ENCODE peak calls at places on chromosome 11, in eight cellular contexts. One of them, this sample, is unnamed.

GRCh38 chr11:126546191-126546590 is 190.7 kb downstream of the ST3GAL4 start:
- DNase-seq in naive thymus-derived CD8-positive, alpha-beta T cell: no peak
- DNase-seq in activated CD4-positive, alpha-beta memory T cell treated with anti-CD3 and anti-CD28 coated beads for 36 hours: no peak
- DNase-seq in lung microvascular endothelial cell: no peak
- DNase-seq in AG04450: no peak
- DNase-seq in T1000: no peak
- DNase-seq in stimulated activated effector memory CD8-positive, alpha-beta T cell treated with anti-CD3 and anti-CD28 coated beads, Interleukin-12 subunit alpha, Interleukin-12 subunit beta, amount 100 ng/mL, for 72 hours: no peak
- DNase-seq in amniotic epithelial cell: no peak
- DNase-seq in this sample: peak

GRCh38 chr11:77093987-77094840 is 8.4 kb upstream of the OMP start:
- DNase-seq in naive thymus-derived CD8-positive, alpha-beta T cell: no peak
- DNase-seq in activated CD4-positive, alpha-beta memory T cell treated with anti-CD3 and anti-CD28 coated beads for 36 hours: no peak
- DNase-seq in lung microvascular endothelial cell: no peak
- DNase-seq in AG04450: no peak
- DNase-seq in T1000: no peak
- DNase-seq in stimulated activated effector memory CD8-positive, alpha-beta T cell treated with anti-CD3 and anti-CD28 coated beads, Interleukin-12 subunit alpha, Interleukin-12 subunit beta, amount 100 ng/mL, for 72 hours: no peak
- DNase-seq in amniotic epithelial cell: no peak
- DNase-seq in this sample: no peak

GRCh38 chr11:24575392-24575791 is 78.5 kb downstream of the LUZP2 start:
- DNase-seq in naive thymus-derived CD8-positive, alpha-beta T cell: no peak
- DNase-seq in activated CD4-positive, alpha-beta memory T cell treated with anti-CD3 and anti-CD28 coated beads for 36 hours: no peak
- DNase-seq in lung microvascular endothelial cell: no peak
- DNase-seq in AG04450: no peak
- DNase-seq in T1000: no peak
- DNase-seq in stimulated activated effector memory CD8-positive, alpha-beta T cell treated with anti-CD3 and anti-CD28 coated beads, Interleukin-12 subunit alpha, Interleukin-12 subunit beta, amount 100 ng/mL, for 72 hours: no peak
- DNase-seq in amniotic epithelial cell: peak
- DNase-seq in this sample: no peak

GRCh38 chr11:34970480-34970879 is 54.1 kb downstream of the PDHX start:
- DNase-seq in naive thymus-derived CD8-positive, alpha-beta T cell: no peak
- DNase-seq in activated CD4-positive, alpha-beta memory T cell treated with anti-CD3 and anti-CD28 coated beads for 36 hours: no peak
- DNase-seq in lung microvascular endothelial cell: no peak
- DNase-seq in AG04450: no peak
- DNase-seq in T1000: no peak
- DNase-seq in stimulated activated effector memory CD8-positive, alpha-beta T cell treated with anti-CD3 and anti-CD28 coated beads, Interleukin-12 subunit alpha, Interleukin-12 subunit beta, amount 100 ng/mL, for 72 hours: no peak
- DNase-seq in amniotic epithelial cell: no peak
- DNase-seq in this sample: no peak

GRCh38 chr11:14750911-14751310 is 107.3 kb downstream of the PDE3B start:
- DNase-seq in naive thymus-derived CD8-positive, alpha-beta T cell: no peak
- DNase-seq in activated CD4-positive, alpha-beta memory T cell treated with anti-CD3 and anti-CD28 coated beads for 36 hours: no peak
- DNase-seq in lung microvascular endothelial cell: no peak
- DNase-seq in AG04450: no peak
- DNase-seq in T1000: no peak
- DNase-seq in stimulated activated effector memory CD8-positive, alpha-beta T cell treated with anti-CD3 and anti-CD28 coated beads, Interleukin-12 subunit alpha, Interleukin-12 subunit beta, amount 100 ng/mL, for 72 hours: no peak
- DNase-seq in amniotic epithelial cell: no peak
- DNase-seq in this sample: no peak

GRCh38 chr11:70885721-70886305 is 366.6 kb downstream of the SHANK2 start:
- DNase-seq in naive thymus-derived CD8-positive, alpha-beta T cell: no peak
- DNase-seq in activated CD4-positive, alpha-beta memory T cell treated with anti-CD3 and anti-CD28 coated beads for 36 hours: no peak
- DNase-seq in lung microvascular endothelial cell: no peak
- DNase-seq in AG04450: no peak
- DNase-seq in T1000: no peak
- DNase-seq in stimulated activated effector memory CD8-positive, alpha-beta T cell treated with anti-CD3 and anti-CD28 coated beads, Interleukin-12 subunit alpha, Interleukin-12 subunit beta, amount 100 ng/mL, for 72 hours: no peak
- DNase-seq in amniotic epithelial cell: no peak
- DNase-seq in this sample: no peak

GRCh38 chr11:88552377-88553029 is 215.0 kb upstream of the CTSC start:
- DNase-seq in naive thymus-derived CD8-positive, alpha-beta T cell: peak
- DNase-seq in activated CD4-positive, alpha-beta memory T cell treated with anti-CD3 and anti-CD28 coated beads for 36 hours: peak
- DNase-seq in lung microvascular endothelial cell: peak
- DNase-seq in AG04450: no peak
- DNase-seq in T1000: no peak
- DNase-seq in stimulated activated effector memory CD8-positive, alpha-beta T cell treated with anti-CD3 and anti-CD28 coated beads, Interleukin-12 subunit alpha, Interleukin-12 subunit beta, amount 100 ng/mL, for 72 hours: peak
- DNase-seq in amniotic epithelial cell: peak
- DNase-seq in this sample: peak

GRCh38 chr11:48880021-48880441 is 103.7 kb downstream of the TRIM51G start:
- DNase-seq in naive thymus-derived CD8-positive, alpha-beta T cell: no peak
- DNase-seq in activated CD4-positive, alpha-beta memory T cell treated with anti-CD3 and anti-CD28 coated beads for 36 hours: no peak
- DNase-seq in lung microvascular endothelial cell: no peak
- DNase-seq in AG04450: no peak
- DNase-seq in T1000: no peak
- DNase-seq in stimulated activated effector memory CD8-positive, alpha-beta T cell treated with anti-CD3 and anti-CD28 coated beads, Interleukin-12 subunit alpha, Interleukin-12 subunit beta, amount 100 ng/mL, for 72 hours: no peak
- DNase-seq in amniotic epithelial cell: no peak
- DNase-seq in this sample: no peak

GRCh38 chr11:65423516-65424199 is 1.1 kb downstream of the NEAT1 start:
- DNase-seq in naive thymus-derived CD8-positive, alpha-beta T cell: no peak
- DNase-seq in activated CD4-positive, alpha-beta memory T cell treated with anti-CD3 and anti-CD28 coated beads for 36 hours: peak
- DNase-seq in lung microvascular endothelial cell: no peak
- DNase-seq in AG04450: no peak
- DNase-seq in T1000: no peak
- DNase-seq in stimulated activated effector memory CD8-positive, alpha-beta T cell treated with anti-CD3 and anti-CD28 coated beads, Interleukin-12 subunit alpha, Interleukin-12 subunit beta, amount 100 ng/mL, for 72 hours: peak
- DNase-seq in amniotic epithelial cell: peak
- DNase-seq in this sample: no peak

GRCh38 chr11:133841279-133842043 is 3.9 kb downstream of the SPATA19 start:
- DNase-seq in naive thymus-derived CD8-positive, alpha-beta T cell: no peak
- DNase-seq in activated CD4-positive, alpha-beta memory T cell treated with anti-CD3 and anti-CD28 coated beads for 36 hours: no peak
- DNase-seq in lung microvascular endothelial cell: no peak
- DNase-seq in AG04450: no peak
- DNase-seq in T1000: no peak
- DNase-seq in stimulated activated effector memory CD8-positive, alpha-beta T cell treated with anti-CD3 and anti-CD28 coated beads, Interleukin-12 subunit alpha, Interleukin-12 subunit beta, amount 100 ng/mL, for 72 hours: no peak
- DNase-seq in amniotic epithelial cell: no peak
- DNase-seq in this sample: no peak

GRCh38 chr11:78276311-78276710 is 87.6 kb downstream of the USP35 start:
- DNase-seq in naive thymus-derived CD8-positive, alpha-beta T cell: no peak
- DNase-seq in activated CD4-positive, alpha-beta memory T cell treated with anti-CD3 and anti-CD28 coated beads for 36 hours: no peak
- DNase-seq in lung microvascular endothelial cell: no peak
- DNase-seq in AG04450: no peak
- DNase-seq in T1000: no peak
- DNase-seq in stimulated activated effector memory CD8-positive, alpha-beta T cell treated with anti-CD3 and anti-CD28 coated beads, Interleukin-12 subunit alpha, Interleukin-12 subunit beta, amount 100 ng/mL, for 72 hours: no peak
- DNase-seq in amniotic epithelial cell: no peak
- DNase-seq in this sample: no peak

GRCh38 chr11:11570823-11571222 is 51.0 kb downstream of the GALNT18 start:
- DNase-seq in naive thymus-derived CD8-positive, alpha-beta T cell: no peak
- DNase-seq in activated CD4-positive, alpha-beta memory T cell treated with anti-CD3 and anti-CD28 coated beads for 36 hours: no peak
- DNase-seq in lung microvascular endothelial cell: no peak
- DNase-seq in AG04450: no peak
- DNase-seq in T1000: no peak
- DNase-seq in stimulated activated effector memory CD8-positive, alpha-beta T cell treated with anti-CD3 and anti-CD28 coated beads, Interleukin-12 subunit alpha, Interleukin-12 subunit beta, amount 100 ng/mL, for 72 hours: no peak
- DNase-seq in amniotic epithelial cell: no peak
- DNase-seq in this sample: no peak

GRCh38 chr11:31813961-31814868 is 3.1 kb upstream of the PAX6 start:
- DNase-seq in naive thymus-derived CD8-positive, alpha-beta T cell: no peak
- DNase-seq in activated CD4-positive, alpha-beta memory T cell treated with anti-CD3 and anti-CD28 coated beads for 36 hours: no peak
- DNase-seq in lung microvascular endothelial cell: no peak
- DNase-seq in AG04450: no peak
- DNase-seq in T1000: no peak
- DNase-seq in stimulated activated effector memory CD8-positive, alpha-beta T cell treated with anti-CD3 and anti-CD28 coated beads, Interleukin-12 subunit alpha, Interleukin-12 subunit beta, amount 100 ng/mL, for 72 hours: no peak
- DNase-seq in amniotic epithelial cell: no peak
- DNase-seq in this sample: no peak

GRCh38 chr11:11072067-11072466 is 214.2 kb upstream of the ZBED5 start:
- DNase-seq in naive thymus-derived CD8-positive, alpha-beta T cell: no peak
- DNase-seq in activated CD4-positive, alpha-beta memory T cell treated with anti-CD3 and anti-CD28 coated beads for 36 hours: no peak
- DNase-seq in lung microvascular endothelial cell: no peak
- DNase-seq in AG04450: no peak
- DNase-seq in T1000: no peak
- DNase-seq in stimulated activated effector memory CD8-positive, alpha-beta T cell treated with anti-CD3 and anti-CD28 coated beads, Interleukin-12 subunit alpha, Interleukin-12 subunit beta, amount 100 ng/mL, for 72 hours: no peak
- DNase-seq in amniotic epithelial cell: no peak
- DNase-seq in this sample: no peak

GRCh38 chr11:112961146-112961668 is at the start of gene NCAM1:
- DNase-seq in naive thymus-derived CD8-positive, alpha-beta T cell: no peak
- DNase-seq in activated CD4-positive, alpha-beta memory T cell treated with anti-CD3 and anti-CD28 coated beads for 36 hours: peak
- DNase-seq in lung microvascular endothelial cell: peak
- DNase-seq in AG04450: no peak
- DNase-seq in T1000: no peak
- DNase-seq in stimulated activated effector memory CD8-positive, alpha-beta T cell treated with anti-CD3 and anti-CD28 coated beads, Interleukin-12 subunit alpha, Interleukin-12 subunit beta, amount 100 ng/mL, for 72 hours: peak
- DNase-seq in amniotic epithelial cell: peak
- DNase-seq in this sample: peak

GRCh38 chr11:36376888-36377758 is 81.0 kb downstream of the PRR5L start:
- DNase-seq in naive thymus-derived CD8-positive, alpha-beta T cell: no peak
- DNase-seq in activated CD4-positive, alpha-beta memory T cell treated with anti-CD3 and anti-CD28 coated beads for 36 hours: peak
- DNase-seq in lung microvascular endothelial cell: peak
- DNase-seq in AG04450: no peak
- DNase-seq in T1000: peak
- DNase-seq in stimulated activated effector memory CD8-positive, alpha-beta T cell treated with anti-CD3 and anti-CD28 coated beads, Interleukin-12 subunit alpha, Interleukin-12 subunit beta, amount 100 ng/mL, for 72 hours: peak
- DNase-seq in amniotic epithelial cell: peak
- DNase-seq in this sample: peak

GRCh38 chr11:126163074-126163700 is 48.3 kb downstream of the RPUSD4 start:
- DNase-seq in naive thymus-derived CD8-positive, alpha-beta T cell: no peak
- DNase-seq in activated CD4-positive, alpha-beta memory T cell treated with anti-CD3 and anti-CD28 coated beads for 36 hours: no peak
- DNase-seq in lung microvascular endothelial cell: no peak
- DNase-seq in AG04450: peak
- DNase-seq in T1000: peak
- DNase-seq in stimulated activated effector memory CD8-positive, alpha-beta T cell treated with anti-CD3 and anti-CD28 coated beads, Interleukin-12 subunit alpha, Interleukin-12 subunit beta, amount 100 ng/mL, for 72 hours: no peak
- DNase-seq in amniotic epithelial cell: peak
- DNase-seq in this sample: no peak

GRCh38 chr11:73323464-73323863 is 15.4 kb downstream of the ARHGEF17 start:
- DNase-seq in naive thymus-derived CD8-positive, alpha-beta T cell: no peak
- DNase-seq in activated CD4-positive, alpha-beta memory T cell treated with anti-CD3 and anti-CD28 coated beads for 36 hours: no peak
- DNase-seq in lung microvascular endothelial cell: no peak
- DNase-seq in AG04450: no peak
- DNase-seq in T1000: peak
- DNase-seq in stimulated activated effector memory CD8-positive, alpha-beta T cell treated with anti-CD3 and anti-CD28 coated beads, Interleukin-12 subunit alpha, Interleukin-12 subunit beta, amount 100 ng/mL, for 72 hours: no peak
- DNase-seq in amniotic epithelial cell: peak
- DNase-seq in this sample: peak

GRCh38 chr11:72614381-72614780 is 59.8 kb downstream of the PDE2A start:
- DNase-seq in naive thymus-derived CD8-positive, alpha-beta T cell: no peak
- DNase-seq in activated CD4-positive, alpha-beta memory T cell treated with anti-CD3 and anti-CD28 coated beads for 36 hours: no peak
- DNase-seq in lung microvascular endothelial cell: no peak
- DNase-seq in AG04450: no peak
- DNase-seq in T1000: no peak
- DNase-seq in stimulated activated effector memory CD8-positive, alpha-beta T cell treated with anti-CD3 and anti-CD28 coated beads, Interleukin-12 subunit alpha, Interleukin-12 subunit beta, amount 100 ng/mL, for 72 hours: no peak
- DNase-seq in amniotic epithelial cell: no peak
- DNase-seq in this sample: no peak

GRCh38 chr11:86816251-86816726 is 15.9 kb downstream of the PRSS23 start:
- DNase-seq in naive thymus-derived CD8-positive, alpha-beta T cell: no peak
- DNase-seq in activated CD4-positive, alpha-beta memory T cell treated with anti-CD3 and anti-CD28 coated beads for 36 hours: no peak
- DNase-seq in lung microvascular endothelial cell: peak
- DNase-seq in AG04450: no peak
- DNase-seq in T1000: no peak
- DNase-seq in stimulated activated effector memory CD8-positive, alpha-beta T cell treated with anti-CD3 and anti-CD28 coated beads, Interleukin-12 subunit alpha, Interleukin-12 subunit beta, amount 100 ng/mL, for 72 hours: no peak
- DNase-seq in amniotic epithelial cell: peak
- DNase-seq in this sample: no peak

GRCh38 chr11:132008872-132009271 is 638.5 kb downstream of the NTM start:
- DNase-seq in naive thymus-derived CD8-positive, alpha-beta T cell: no peak
- DNase-seq in activated CD4-positive, alpha-beta memory T cell treated with anti-CD3 and anti-CD28 coated beads for 36 hours: no peak
- DNase-seq in lung microvascular endothelial cell: no peak
- DNase-seq in AG04450: no peak
- DNase-seq in T1000: no peak
- DNase-seq in stimulated activated effector memory CD8-positive, alpha-beta T cell treated with anti-CD3 and anti-CD28 coated beads, Interleukin-12 subunit alpha, Interleukin-12 subunit beta, amount 100 ng/mL, for 72 hours: no peak
- DNase-seq in amniotic epithelial cell: no peak
- DNase-seq in this sample: no peak

GRCh38 chr11:44837650-44838049 is 110.9 kb downstream of the TSPAN18 start:
- DNase-seq in naive thymus-derived CD8-positive, alpha-beta T cell: no peak
- DNase-seq in activated CD4-positive, alpha-beta memory T cell treated with anti-CD3 and anti-CD28 coated beads for 36 hours: no peak
- DNase-seq in lung microvascular endothelial cell: no peak
- DNase-seq in AG04450: peak
- DNase-seq in T1000: no peak
- DNase-seq in stimulated activated effector memory CD8-positive, alpha-beta T cell treated with anti-CD3 and anti-CD28 coated beads, Interleukin-12 subunit alpha, Interleukin-12 subunit beta, amount 100 ng/mL, for 72 hours: no peak
- DNase-seq in amniotic epithelial cell: peak
- DNase-seq in this sample: no peak

GRCh38 chr11:15816270-15816871 is 540.0 kb downstream of the SOX6 start:
- DNase-seq in naive thymus-derived CD8-positive, alpha-beta T cell: no peak
- DNase-seq in activated CD4-positive, alpha-beta memory T cell treated with anti-CD3 and anti-CD28 coated beads for 36 hours: peak
- DNase-seq in lung microvascular endothelial cell: no peak
- DNase-seq in AG04450: peak
- DNase-seq in T1000: peak
- DNase-seq in stimulated activated effector memory CD8-positive, alpha-beta T cell treated with anti-CD3 and anti-CD28 coated beads, Interleukin-12 subunit alpha, Interleukin-12 subunit beta, amount 100 ng/mL, for 72 hours: no peak
- DNase-seq in amniotic epithelial cell: peak
- DNase-seq in this sample: no peak

GRCh38 chr11:36500315-36500721 is 9.8 kb downstream of the TRAF6 start:
- DNase-seq in naive thymus-derived CD8-positive, alpha-beta T cell: no peak
- DNase-seq in activated CD4-positive, alpha-beta memory T cell treated with anti-CD3 and anti-CD28 coated beads for 36 hours: no peak
- DNase-seq in lung microvascular endothelial cell: peak
- DNase-seq in AG04450: peak
- DNase-seq in T1000: peak
- DNase-seq in stimulated activated effector memory CD8-positive, alpha-beta T cell treated with anti-CD3 and anti-CD28 coated beads, Interleukin-12 subunit alpha, Interleukin-12 subunit beta, amount 100 ng/mL, for 72 hours: no peak
- DNase-seq in amniotic epithelial cell: peak
- DNase-seq in this sample: peak

GRCh38 chr11:61769169-61769920 is 16.9 kb downstream of the MYRF start:
- DNase-seq in naive thymus-derived CD8-positive, alpha-beta T cell: no peak
- DNase-seq in activated CD4-positive, alpha-beta memory T cell treated with anti-CD3 and anti-CD28 coated beads for 36 hours: no peak
- DNase-seq in lung microvascular endothelial cell: no peak
- DNase-seq in AG04450: peak
- DNase-seq in T1000: no peak
- DNase-seq in stimulated activated effector memory CD8-positive, alpha-beta T cell treated with anti-CD3 and anti-CD28 coated beads, Interleukin-12 subunit alpha, Interleukin-12 subunit beta, amount 100 ng/mL, for 72 hours: no peak
- DNase-seq in amniotic epithelial cell: peak
- DNase-seq in this sample: no peak

GRCh38 chr11:35800970-35801953 is 138.7 kb downstream of the TRIM44 start:
- DNase-seq in naive thymus-derived CD8-positive, alpha-beta T cell: no peak
- DNase-seq in activated CD4-positive, alpha-beta memory T cell treated with anti-CD3 and anti-CD28 coated beads for 36 hours: no peak
- DNase-seq in lung microvascular endothelial cell: peak
- DNase-seq in AG04450: no peak
- DNase-seq in T1000: no peak
- DNase-seq in stimulated activated effector memory CD8-positive, alpha-beta T cell treated with anti-CD3 and anti-CD28 coated beads, Interleukin-12 subunit alpha, Interleukin-12 subunit beta, amount 100 ng/mL, for 72 hours: no peak
- DNase-seq in amniotic epithelial cell: no peak
- DNase-seq in this sample: no peak

GRCh38 chr11:69640995-69641581 is at the start of gene CCND1:
- DNase-seq in naive thymus-derived CD8-positive, alpha-beta T cell: no peak
- DNase-seq in activated CD4-positive, alpha-beta memory T cell treated with anti-CD3 and anti-CD28 coated beads for 36 hours: peak
- DNase-seq in lung microvascular endothelial cell: peak
- DNase-seq in AG04450: peak
- DNase-seq in T1000: peak
- DNase-seq in stimulated activated effector memory CD8-positive, alpha-beta T cell treated with anti-CD3 and anti-CD28 coated beads, Interleukin-12 subunit alpha, Interleukin-12 subunit beta, amount 100 ng/mL, for 72 hours: no peak
- DNase-seq in amniotic epithelial cell: peak
- DNase-seq in this sample: peak

GRCh38 chr11:69366591-69366990 is 72.6 kb downstream of the MYEOV start:
- DNase-seq in naive thymus-derived CD8-positive, alpha-beta T cell: no peak
- DNase-seq in activated CD4-positive, alpha-beta memory T cell treated with anti-CD3 and anti-CD28 coated beads for 36 hours: no peak
- DNase-seq in lung microvascular endothelial cell: no peak
- DNase-seq in AG04450: no peak
- DNase-seq in T1000: no peak
- DNase-seq in stimulated activated effector memory CD8-positive, alpha-beta T cell treated with anti-CD3 and anti-CD28 coated beads, Interleukin-12 subunit alpha, Interleukin-12 subunit beta, amount 100 ng/mL, for 72 hours: no peak
- DNase-seq in amniotic epithelial cell: no peak
- DNase-seq in this sample: no peak

GRCh38 chr11:72609045-72609444 is 65.2 kb downstream of the PDE2A start:
- DNase-seq in naive thymus-derived CD8-positive, alpha-beta T cell: no peak
- DNase-seq in activated CD4-positive, alpha-beta memory T cell treated with anti-CD3 and anti-CD28 coated beads for 36 hours: peak
- DNase-seq in lung microvascular endothelial cell: peak
- DNase-seq in AG04450: no peak
- DNase-seq in T1000: no peak
- DNase-seq in stimulated activated effector memory CD8-positive, alpha-beta T cell treated with anti-CD3 and anti-CD28 coated beads, Interleukin-12 subunit alpha, Interleukin-12 subunit beta, amount 100 ng/mL, for 72 hours: no peak
- DNase-seq in amniotic epithelial cell: peak
- DNase-seq in this sample: no peak

GRCh38 chr11:12289667-12290476 is 87.5 kb upstream of the PARVA start:
- DNase-seq in naive thymus-derived CD8-positive, alpha-beta T cell: no peak
- DNase-seq in activated CD4-positive, alpha-beta memory T cell treated with anti-CD3 and anti-CD28 coated beads for 36 hours: no peak
- DNase-seq in lung microvascular endothelial cell: no peak
- DNase-seq in AG04450: no peak
- DNase-seq in T1000: no peak
- DNase-seq in stimulated activated effector memory CD8-positive, alpha-beta T cell treated with anti-CD3 and anti-CD28 coated beads, Interleukin-12 subunit alpha, Interleukin-12 subunit beta, amount 100 ng/mL, for 72 hours: no peak
- DNase-seq in amniotic epithelial cell: no peak
- DNase-seq in this sample: no peak

GRCh38 chr11:119742263-119742861 is 13.4 kb upstream of the NECTIN1 start:
- DNase-seq in naive thymus-derived CD8-positive, alpha-beta T cell: peak
- DNase-seq in activated CD4-positive, alpha-beta memory T cell treated with anti-CD3 and anti-CD28 coated beads for 36 hours: peak
- DNase-seq in lung microvascular endothelial cell: no peak
- DNase-seq in AG04450: no peak
- DNase-seq in T1000: no peak
- DNase-seq in stimulated activated effector memory CD8-positive, alpha-beta T cell treated with anti-CD3 and anti-CD28 coated beads, Interleukin-12 subunit alpha, Interleukin-12 subunit beta, amount 100 ng/mL, for 72 hours: no peak
- DNase-seq in amniotic epithelial cell: no peak
- DNase-seq in this sample: peak

GRCh38 chr11:35548925-35549561 is 23.6 kb upstream of the PAMR1 start:
- DNase-seq in naive thymus-derived CD8-positive, alpha-beta T cell: no peak
- DNase-seq in activated CD4-positive, alpha-beta memory T cell treated with anti-CD3 and anti-CD28 coated beads for 36 hours: no peak
- DNase-seq in lung microvascular endothelial cell: no peak
- DNase-seq in AG04450: no peak
- DNase-seq in T1000: no peak
- DNase-seq in stimulated activated effector memory CD8-positive, alpha-beta T cell treated with anti-CD3 and anti-CD28 coated beads, Interleukin-12 subunit alpha, Interleukin-12 subunit beta, amount 100 ng/mL, for 72 hours: no peak
- DNase-seq in amniotic epithelial cell: no peak
- DNase-seq in this sample: no peak

GRCh38 chr11:46353706-46354105 is 6.4 kb downstream of the DGKZ start:
- DNase-seq in naive thymus-derived CD8-positive, alpha-beta T cell: no peak
- DNase-seq in activated CD4-positive, alpha-beta memory T cell treated with anti-CD3 and anti-CD28 coated beads for 36 hours: peak
- DNase-seq in lung microvascular endothelial cell: no peak
- DNase-seq in AG04450: no peak
- DNase-seq in T1000: no peak
- DNase-seq in stimulated activated effector memory CD8-positive, alpha-beta T cell treated with anti-CD3 and anti-CD28 coated beads, Interleukin-12 subunit alpha, Interleukin-12 subunit beta, amount 100 ng/mL, for 72 hours: no peak
- DNase-seq in amniotic epithelial cell: peak
- DNase-seq in this sample: no peak

GRCh38 chr11:35343033-35343598 is 76.2 kb downstream of the SLC1A2 start:
- DNase-seq in naive thymus-derived CD8-positive, alpha-beta T cell: peak
- DNase-seq in activated CD4-positive, alpha-beta memory T cell treated with anti-CD3 and anti-CD28 coated beads for 36 hours: peak
- DNase-seq in lung microvascular endothelial cell: no peak
- DNase-seq in AG04450: no peak
- DNase-seq in T1000: no peak
- DNase-seq in stimulated activated effector memory CD8-positive, alpha-beta T cell treated with anti-CD3 and anti-CD28 coated beads, Interleukin-12 subunit alpha, Interleukin-12 subunit beta, amount 100 ng/mL, for 72 hours: peak
- DNase-seq in amniotic epithelial cell: no peak
- DNase-seq in this sample: no peak

This sample was measured in SJCRH30.